ENCODE peak calls at places on chromosomes 3 and 15, in eight cellular contexts. H is foreskin keratinocyte, A is cardiac fibroblast, L is suprapubic skin, C is ovary, M is AG04449, V is GM06990, K is AG10803. B is an unnamed sample.

GRCh38 chr3:37249717-37250116 is 75.3 kb upstream of the LRRFIP2 start:
- DNase-seq in L (no peak), H (no peak), A (no peak), M (no peak), K (no peak), C (no peak), V (no peak), B (no peak)

GRCh38 chr15:83210619-83211018 is 3.0 kb upstream of the HDGFL3 start:
- DNase-seq in C (no peak), L (no peak), M (peak), H (peak), V (no peak), A (peak), K (peak), B (no peak)

GRCh38 chr3:120497318-120497717 is 46.5 kb upstream of the FSTL1 start:
- DNase-seq in M (peak), L (no peak), H (peak), V (no peak), A (peak), C (no peak), K (peak), B (peak)

GRCh38 chr15:66796343-66796742 is 94.3 kb downstream of the SMAD6 start:
- DNase-seq in M (no peak), H (no peak), C (no peak), L (no peak), A (no peak), V (no peak), K (no peak), B (no peak)

GRCh38 chr3:157285966-157286365 is 126.0 kb upstream of the CCNL1 start:
- DNase-seq in A (peak), K (no peak), C (no peak), M (no peak), V (no peak), L (no peak), H (no peak), B (no peak)

GRCh38 chr15:83422090-83422489 is 25.1 kb upstream of the SH3GL3 start:
- DNase-seq in L (no peak), C (no peak), K (no peak), A (no peak), M (no peak), V (no peak), H (no peak), B (no peak)

GRCh38 chr15:77030928-77031375 is 36.0 kb downstream of the PSTPIP1 start:
- DNase-seq in K (no peak), A (no peak), C (no peak), L (peak), V (no peak), M (no peak), H (no peak), B (no peak)

GRCh38 chr3:49906004-49906860 is 2.6 kb upstream of the MST1R start:
- DNase-seq in C (peak), M (no peak), K (peak), A (peak), L (no peak), H (no peak), V (peak), B (peak)

GRCh38 chr3:173008978-173009377 is 132.1 kb downstream of the SPATA16 start:
- DNase-seq in V (no peak), L (no peak), K (no peak), C (no peak), M (no peak), H (no peak), A (no peak), B (no peak)

GRCh38 chr3:40996827-40997710 is 202.2 kb upstream of the CTNNB1 start:
- DNase-seq in V (no peak), A (no peak), C (no peak), L (no peak), K (no peak), H (no peak), M (no peak), B (no peak)

GRCh38 chr3:30696403-30696819 is 90.0 kb downstream of the TGFBR2 start:
- DNase-seq in C (no peak), M (no peak), L (no peak), K (no peak), H (no peak), V (no peak), A (no peak), B (no peak)

GRCh38 chr3:88141458-88142083 is 8.2 kb upstream of the C3orf38 start:
- DNase-seq in K (peak), M (peak), L (no peak), H (peak), C (no peak), A (peak), V (no peak), B (peak)

GRCh38 chr15:101254157-101255065 is 2.6 kb upstream of the CHSY1 start:
- DNase-seq in H (no peak), V (no peak), K (no peak), A (no peak), M (no peak), L (no peak), C (no peak), B (no peak)

GRCh38 chr15:101255066-101255415 is 3.2 kb upstream of the CHSY1 start:
- DNase-seq in L (no peak), A (no peak), V (no peak), H (no peak), K (peak), C (no peak), M (no peak), B (no peak)

GRCh38 chr15:101255615-101256350 is 3.9 kb upstream of the CHSY1 start:
- DNase-seq in M (no peak), L (no peak), C (peak), V (no peak), A (peak), K (no peak), H (peak), B (no peak)

GRCh38 chr15:101258238-101259144 is 6.6 kb upstream of the CHSY1 start:
- DNase-seq in A (peak), V (no peak), C (peak), M (no peak), K (peak), L (no peak), H (no peak), B (peak)

DNA sequence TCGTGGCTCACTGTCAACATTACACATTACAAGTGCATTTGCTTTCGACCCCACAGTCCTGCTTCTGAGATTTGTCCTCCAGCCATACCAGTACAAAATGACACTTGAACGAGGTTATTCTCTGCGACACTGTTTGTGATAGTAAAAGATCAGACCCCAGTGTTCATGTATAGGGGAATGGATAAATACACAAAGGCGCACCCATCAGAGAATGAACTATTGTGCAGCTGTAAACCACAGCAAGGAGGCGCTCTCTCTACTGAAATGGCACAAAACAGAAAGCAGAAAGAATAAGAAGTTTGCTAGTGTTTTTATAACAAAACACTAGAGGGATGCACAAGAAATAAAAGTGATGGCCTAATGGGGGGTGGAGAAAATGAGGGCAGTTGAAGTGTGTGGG is 4.9 kb upstream of the CHSY1 start:
- DNase-seq in H (no peak), A (no peak), K (no peak), V (no peak), C (no peak), L (no peak), M (no peak), B (no peak)
- TF ChIP-seq CTCF in H (peak), A (peak), K (peak), V (peak), C (no peak), L (no peak), M (no peak), B (peak)

GRCh38 chr3:82311901-82312300 is 550.5 kb upstream of the GBE1 start:
- DNase-seq in V (no peak), H (no peak), C (no peak), A (no peak), L (no peak), M (no peak), K (no peak), B (no peak)
- TF ChIP-seq CTCF in V (no peak), H (no peak), C (no peak), A (no peak), L (no peak), M (no peak), K (no peak), B (no peak)

DNA sequence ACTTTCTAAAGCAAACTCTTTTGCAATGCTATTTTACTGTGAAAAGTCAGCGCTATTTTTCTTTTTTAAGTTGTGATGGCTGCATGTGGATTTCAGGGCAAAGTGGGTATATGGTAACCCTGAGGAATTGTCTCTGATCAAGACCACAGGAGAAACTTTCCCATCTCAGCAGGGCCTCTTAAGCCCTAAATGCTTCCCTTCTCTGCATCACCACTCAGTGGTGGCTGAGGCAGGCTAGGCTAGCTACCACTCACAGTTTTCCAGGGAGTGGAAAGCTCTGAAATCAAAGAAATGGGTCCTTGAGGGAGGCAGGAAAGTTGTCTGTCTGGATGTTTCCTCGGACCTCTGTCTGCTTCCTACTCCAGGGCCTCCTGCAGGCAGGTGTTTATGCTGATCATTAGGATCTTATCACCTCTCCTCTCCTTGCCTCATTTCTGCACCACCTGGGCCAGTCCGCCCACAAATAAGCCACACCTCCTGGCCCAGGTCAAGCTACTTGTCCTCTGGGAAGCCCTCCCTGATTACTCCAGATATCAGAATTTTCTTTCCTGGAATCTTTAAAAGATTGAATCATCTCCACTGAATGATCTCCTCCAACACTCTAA is 37.0 kb downstream of the CEMIP start:
- DNase-seq in V (no peak), K (no peak), C (no peak), M (no peak), A (no peak), L (no peak), H (no peak), B (no peak)
- TF ChIP-seq CTCF in V (no peak), K (no peak), C (no peak), M (no peak), A (no peak), L (no peak), H (no peak), B (no peak)

GRCh38 chr15:81360491-81360890 is 13.5 kb downstream of the TMC3 start:
- DNase-seq in C (no peak), V (no peak), A (no peak), L (no peak), M (no peak), K (no peak), H (no peak), B (no peak)

GRCh38 chr15:81361891-81362290 is 12.1 kb downstream of the TMC3 start:
- DNase-seq in A (no peak), C (no peak), M (no peak), K (no peak), H (no peak), V (no peak), L (no peak), B (no peak)

GRCh38 chr15:81358248-81358647 is 15.8 kb downstream of the TMC3 start:
- DNase-seq in K (no peak), V (no peak), H (no peak), C (no peak), M (no peak), L (no peak), A (no peak), B (no peak)

GRCh38 chr15:81356252-81356651 is 17.8 kb downstream of the TMC3 start:
- DNase-seq in C (no peak), L (no peak), V (no peak), M (no peak), K (no peak), A (no peak), H (no peak), B (no peak)

DNA sequence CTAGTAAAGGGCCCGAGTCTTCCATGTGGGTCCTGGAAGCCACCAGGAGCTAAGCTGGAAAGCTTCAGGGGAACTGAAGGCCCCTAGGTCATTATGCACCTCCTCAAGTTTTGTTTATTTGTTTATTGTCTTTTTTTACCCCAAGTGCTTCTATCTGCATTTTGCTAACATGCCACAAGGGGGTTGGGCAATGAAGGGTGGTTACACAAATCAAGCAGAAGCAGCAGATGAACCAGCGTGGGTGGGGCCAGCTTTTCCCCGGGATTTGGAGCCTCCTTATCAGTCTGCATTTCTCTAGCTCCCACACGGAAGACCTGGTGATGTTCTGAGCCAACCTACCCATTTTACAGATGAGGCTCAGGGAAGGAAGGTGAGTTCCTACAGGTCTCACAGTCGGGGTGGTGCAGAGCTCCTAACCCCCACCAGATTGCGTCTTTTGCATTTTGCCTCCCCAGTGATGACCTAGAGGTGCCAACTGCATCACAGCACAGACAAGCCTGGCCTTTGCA is 16.8 kb downstream of the TMC3 start:
- DNase-seq in V (no peak), L (no peak), C (no peak), A (no peak), H (no peak), K (no peak), M (no peak), B (no peak)
- TF ChIP-seq CTCF in V (peak), L (no peak), C (no peak), A (no peak), H (no peak), K (peak), M (no peak), B (peak)

DNA sequence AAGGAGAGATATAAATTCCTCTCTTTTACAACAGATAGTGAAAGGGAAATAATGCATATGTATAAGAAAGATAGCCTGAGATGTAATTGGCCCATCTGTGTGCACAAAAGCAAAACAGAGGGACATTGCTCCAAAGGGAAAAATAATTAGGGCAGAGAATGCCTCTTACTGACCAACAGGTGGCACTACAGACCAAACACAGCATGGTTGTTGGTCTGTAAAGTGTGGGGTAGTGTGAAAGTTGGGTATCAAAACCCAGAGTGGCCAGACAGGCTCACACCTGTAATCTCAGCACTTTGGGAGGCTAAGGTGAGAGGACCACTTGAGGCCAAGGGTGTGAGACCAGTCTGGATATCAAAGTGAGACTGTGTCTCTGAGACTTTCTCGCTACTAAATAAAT is 4.5 kb upstream of the TLNRD1 start:
- DNase-seq in A (peak), H (no peak), M (no peak), L (no peak), C (no peak), K (no peak), V (no peak), B (no peak)
- TF ChIP-seq CTCF in A (peak), H (peak), M (no peak), L (no peak), C (no peak), K (peak), V (peak), B (peak)

B was measured in HFFc6.